ENCODE peak calls at places on chromosomes 3 and 15, in four cellular contexts. T, E, F and A are unnamed samples. For H3K27me3, the result is how much of the 10 kb centered on the place peaks cover.

GRCh38 chr15:46961795-46962194 is 755.5 kb upstream of the SEMA6D start:
- DNase-seq in T (no peak), E (peak), F (no peak), A (peak)

GRCh38 chr3:120438971-120439370 is 11.8 kb downstream of the FSTL1 start:
- DNase-seq in T (no peak), E (no peak), F (peak), A (no peak)

GRCh38 chr3:137410028-137410427 is 354.1 kb upstream of the SOX14 start:
- DNase-seq in T (no peak), E (no peak), F (no peak), A (no peak)

GRCh38 chr3:69767571-69767970 is 28.3 kb downstream of the MITF start:
- DNase-seq in T (no peak), E (no peak), F (peak), A (no peak)

GRCh38 chr3:138336454-138336853 is 6.8 kb upstream of the NME9 start:
- DNase-seq in T (no peak), E (peak), F (no peak), A (no peak)

GRCh38 chr3:97952280-97952679 is 20.0 kb downstream of the RIOX2 start:
- DNase-seq in T (no peak), E (no peak), F (peak), A (no peak)

GRCh38 chr15:51727141-51727897 is 10.1 kb downstream of the LYSMD2 start:
- DNase-seq in T (peak), E (peak), F (no peak), A (no peak)

GRCh38 chr3:184559336-184559735 is 2.2 kb upstream of the EPHB3 start:
- DNase-seq in T (no peak), E (no peak), F (no peak), A (no peak)

GRCh38 chr3:189942948-189943347 is 177.7 kb downstream of the P3H2 start:
- DNase-seq in T (no peak), E (no peak), F (no peak), A (no peak)

GRCh38 chr15:70339551-70340517 is 242.1 kb upstream of the TLE3 start:
- DNase-seq in T (no peak), E (no peak), F (no peak), A (no peak)

GRCh38 chr15:58684751-58685150 is 64.8 kb downstream of the ADAM10 start:
- DNase-seq in T (no peak), E (no peak), F (no peak), A (no peak)

GRCh38 chr15:77183066-77183465 is 112.2 kb upstream of the TSPAN3 start:
- DNase-seq in T (no peak), E (no peak), F (no peak), A (no peak)

GRCh38 chr3:113051827-113052226 is 61.0 kb downstream of the GTPBP8 start:
- DNase-seq in T (peak), E (peak), F (no peak), A (no peak)

GRCh38 chr15:68666120-68666811 is 87.5 kb downstream of the CORO2B start:
- DNase-seq in T (no peak), E (peak), F (no peak), A (no peak)

GRCh38 chr3:159609620-159610019 is 379.0 kb upstream of the IL12A start:
- DNase-seq in T (no peak), E (no peak), F (no peak), A (no peak)

GRCh38 chr3:30539772-30540171 is 66.6 kb upstream of the TGFBR2 start:
- DNase-seq in T (no peak), E (no peak), F (no peak), A (no peak)

GRCh38 chr3:64316971-64317370 is 91.7 kb upstream of the PRICKLE2 start:
- DNase-seq in T (no peak), E (no peak), F (no peak), A (no peak)

GRCh38 chr3:130963878-130964277 is 62.7 kb downstream of the ASTE1 start:
- DNase-seq in T (no peak), E (peak), F (no peak), A (peak)

GRCh38 chr3:11709782-11710181 is 66.1 kb upstream of the VGLL4 start:
- DNase-seq in T (no peak), E (no peak), F (no peak), A (no peak)

GRCh38 chr3:25854214-25854613 is 64.3 kb downstream of the OXSM start:
- DNase-seq in T (no peak), E (no peak), F (no peak), A (no peak)

GRCh38 chr3:57006949-57007419 is 53.5 kb upstream of the SPATA12 start:
- DNase-seq in T (peak), E (peak), F (no peak), A (no peak)

GRCh38 chr3:183122257-183122932 is 23.1 kb upstream of the MCCC1 start:
- DNase-seq in T (peak), E (peak), F (no peak), A (peak)

GRCh38 chr3:74663178-74663577 is 48.7 kb upstream of the CNTN3 start:
- DNase-seq in T (no peak), E (no peak), F (no peak), A (no peak)

GRCh38 chr3:126135398-126136076 is 44.8 kb downstream of the ALDH1L1 start:
- DNase-seq in T (no peak), E (no peak), F (no peak), A (no peak)

GRCh38 chr3:122356402-122356801 is 26.6 kb downstream of the MIX23 start:
- DNase-seq in T (peak), E (peak), F (peak), A (peak)

GRCh38 chr3:139629033-139629432 is 48.7 kb downstream of the NMNAT3 start:
- DNase-seq in T (peak), E (peak), F (no peak), A (peak)

GRCh38 chr3:112774293-112774926 is 72.3 kb downstream of the CD200R1L start:
- DNase-seq in T (no peak), E (no peak), F (no peak), A (no peak)

GRCh38 chr3:22922317-22922716 is 280.8 kb upstream of the UBE2E2 start:
- DNase-seq in T (peak), E (peak), F (no peak), A (no peak)

GRCh38 chr15:60005352-60006202 is 1.5 kb downstream of the FOXB1 start:
- DNase-seq in T (no peak), E (peak), F (no peak), A (no peak)
- H3K27me3 ChIP-seq in T (under half), E (half or more), F (under half), A (half or more)

GRCh38 chr15:60001642-60002527 is 2.2 kb upstream of the FOXB1 start:
- DNase-seq in T (no peak), E (peak), F (no peak), A (no peak)

GRCh38 chr15:60003243-60004018 is 680 bp upstream of the FOXB1 start:
- DNase-seq in T (no peak), E (no peak), F (no peak), A (no peak)

GRCh38 chr15:60004019-60004845 is at the start of gene FOXB1:
- DNase-seq in T (no peak), E (peak), F (no peak), A (no peak)

GRCh38 chr15:60000824-60001641 is 3.1 kb upstream of the FOXB1 start:
- DNase-seq in T (no peak), E (peak), F (no peak), A (no peak)

GRCh38 chr15:60002528-60003218 is 1.4 kb upstream of the FOXB1 start:
- DNase-seq in T (no peak), E (peak), F (no peak), A (no peak)
- H3K27me3 ChIP-seq in T (under half), E (half or more), F (under half), A (half or more)

GRCh38 chr3:158106773-158107461 is 697 bp upstream of the SHOX2 start:
- DNase-seq in T (peak), E (peak), F (no peak), A (peak)
- H3K27me3 ChIP-seq in T (under half), E (half or more), F (under half), A (under half)

GRCh38 chr15:25643120-25643519 is 204.3 kb upstream of the UBE3A start:
- DNase-seq in T (no peak), E (peak), F (no peak), A (no peak)

GRCh38 chr15:25640381-25640780 is 201.6 kb upstream of the UBE3A start:
- DNase-seq in T (no peak), E (no peak), F (no peak), A (no peak)

DNA sequence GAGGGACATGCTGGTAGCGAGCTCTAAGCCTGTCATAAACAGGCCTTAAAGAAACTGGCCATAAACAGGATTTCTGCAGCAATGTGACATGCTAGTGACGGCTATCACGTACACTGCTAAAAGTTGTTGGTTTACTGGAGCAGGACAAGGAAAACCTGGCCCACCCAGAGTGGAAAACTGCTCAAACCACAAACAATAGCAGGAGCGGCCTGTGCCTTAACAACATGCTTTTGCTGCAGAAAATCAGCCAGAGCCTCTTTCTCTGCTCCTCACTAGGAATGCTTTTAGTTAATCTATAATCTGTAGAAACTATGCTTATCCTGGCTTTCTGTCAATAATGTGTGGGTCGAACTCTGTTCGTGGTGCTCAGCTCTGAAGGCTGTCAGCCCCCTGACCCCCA is 202.9 kb upstream of the UBE3A start:
- DNase-seq in T (no peak), E (no peak), F (no peak), A (no peak)
- H3K27me3 ChIP-seq in T (under half), E (half or more), F (under half), A (under half)

GRCh38 chr15:74133703-74134386 is 3.5 kb downstream of the ISLR2 start:
- DNase-seq in T (no peak), E (peak), F (peak), A (no peak)

GRCh38 chr15:74135041-74135565 is 4.7 kb downstream of the ISLR2 start:
- DNase-seq in T (no peak), E (no peak), F (peak), A (no peak)

GRCh38 chr15:74133071-74133702 is 2.8 kb downstream of the ISLR2 start:
- DNase-seq in T (no peak), E (peak), F (peak), A (no peak)

GRCh38 chr15:74132681-74133070 is 2.3 kb downstream of the ISLR2 start:
- DNase-seq in T (no peak), E (peak), F (peak), A (no peak)

GRCh38 chr15:74134387-74135027 is 4.1 kb downstream of the ISLR2 start:
- DNase-seq in T (no peak), E (peak), F (peak), A (no peak)
- H3K27me3 ChIP-seq in T (under half), E (half or more), F (under half), A (under half)

GRCh38 chr15:40282144-40282869 is 557 bp downstream of the ANKRD63 start:
- DNase-seq in T (peak), E (peak), F (peak), A (peak)
- H3K27me3 ChIP-seq in T (under half), E (half or more), F (under half), A (under half)